ENCODE peak calls at places on chromosomes 6 and 20, in seven cellular contexts. One of them, this sample, is unnamed. For H3K4me1, the result is how much of the 10 kb centered on the place peaks cover.

GRCh38 chr20:24477831-24478547 is 8.6 kb downstream of the SYNDIG1 start:
- DNase-seq in GM23338: no peak
- DNase-seq in Panc1: no peak
- DNase-seq in HCT116: no peak
- DNase-seq in transverse colon: no peak
- DNase-seq in suprapubic skin: no peak
- DNase-seq in endothelial cell of umbilical vein: no peak
- DNase-seq in this sample: no peak

GRCh38 chr20:6265204-6265904 is 142.5 kb upstream of the FERMT1 start:
- DNase-seq in endothelial cell of umbilical vein: peak
- DNase-seq in GM23338: peak
- DNase-seq in suprapubic skin: no peak
- DNase-seq in transverse colon: no peak
- DNase-seq in HCT116: peak
- DNase-seq in Panc1: peak
- DNase-seq in this sample: no peak

GRCh38 chr20:54257090-54257816 is 49.4 kb downstream of the PFDN4 start:
- DNase-seq in GM23338: no peak
- DNase-seq in endothelial cell of umbilical vein: no peak
- DNase-seq in HCT116: peak
- DNase-seq in transverse colon: no peak
- DNase-seq in Panc1: no peak
- DNase-seq in suprapubic skin: no peak
- DNase-seq in this sample: no peak

GRCh38 chr6:168370310-168370991 is 50.9 kb upstream of the DACT2 start:
- DNase-seq in transverse colon: peak
- DNase-seq in suprapubic skin: peak
- DNase-seq in HCT116: peak
- DNase-seq in endothelial cell of umbilical vein: no peak
- DNase-seq in Panc1: peak
- DNase-seq in GM23338: peak
- DNase-seq in this sample: peak

GRCh38 chr6:46217671-46218131 is 46.9 kb upstream of the ENPP5 start:
- DNase-seq in GM23338: no peak
- DNase-seq in transverse colon: no peak
- DNase-seq in suprapubic skin: no peak
- DNase-seq in endothelial cell of umbilical vein: no peak
- DNase-seq in HCT116: no peak
- DNase-seq in Panc1: no peak
- DNase-seq in this sample: no peak

GRCh38 chr6:31799781-31800180 is 4.2 kb upstream of the VARS1 start:
- DNase-seq in suprapubic skin: no peak
- DNase-seq in transverse colon: no peak
- DNase-seq in HCT116: no peak
- DNase-seq in endothelial cell of umbilical vein: no peak
- DNase-seq in GM23338: no peak
- DNase-seq in Panc1: no peak
- DNase-seq in this sample: no peak

GRCh38 chr6:19838442-19839236 is 1.5 kb downstream of the ID4 start:
- DNase-seq in endothelial cell of umbilical vein: no peak
- DNase-seq in Panc1: no peak
- DNase-seq in transverse colon: peak
- DNase-seq in suprapubic skin: peak
- DNase-seq in HCT116: peak
- DNase-seq in GM23338: peak
- DNase-seq in this sample: peak

GRCh38 chr6:12301009-12301408 is 10.8 kb downstream of the EDN1 start:
- DNase-seq in suprapubic skin: no peak
- DNase-seq in GM23338: no peak
- DNase-seq in endothelial cell of umbilical vein: peak
- DNase-seq in HCT116: no peak
- DNase-seq in transverse colon: no peak
- DNase-seq in Panc1: no peak
- DNase-seq in this sample: no peak

GRCh38 chr6:70706491-70707123 is 38.9 kb downstream of the SMAP1 start:
- DNase-seq in suprapubic skin: no peak
- DNase-seq in HCT116: peak
- DNase-seq in GM23338: peak
- DNase-seq in Panc1: peak
- DNase-seq in endothelial cell of umbilical vein: peak
- DNase-seq in transverse colon: no peak
- DNase-seq in this sample: no peak

GRCh38 chr6:19662911-19663310 is 174.3 kb upstream of the ID4 start:
- DNase-seq in Panc1: no peak
- DNase-seq in HCT116: no peak
- DNase-seq in endothelial cell of umbilical vein: no peak
- DNase-seq in transverse colon: no peak
- DNase-seq in GM23338: peak
- DNase-seq in suprapubic skin: no peak
- DNase-seq in this sample: no peak

GRCh38 chr20:48265791-48266190 is 480.5 kb upstream of the SULF2 start:
- DNase-seq in endothelial cell of umbilical vein: no peak
- DNase-seq in Panc1: no peak
- DNase-seq in suprapubic skin: peak
- DNase-seq in transverse colon: no peak
- DNase-seq in HCT116: no peak
- DNase-seq in GM23338: no peak
- DNase-seq in this sample: no peak

GRCh38 chr6:103797738-103798137 is 1062.0 kb downstream of the HACE1 start:
- DNase-seq in Panc1: no peak
- DNase-seq in GM23338: peak
- DNase-seq in transverse colon: no peak
- DNase-seq in endothelial cell of umbilical vein: peak
- DNase-seq in suprapubic skin: no peak
- DNase-seq in HCT116: no peak
- DNase-seq in this sample: no peak

GRCh38 chr20:61758556-61759200 is 307.0 kb downstream of the TAF4 start:
- DNase-seq in HCT116: no peak
- DNase-seq in transverse colon: no peak
- DNase-seq in suprapubic skin: no peak
- DNase-seq in GM23338: no peak
- DNase-seq in Panc1: no peak
- DNase-seq in endothelial cell of umbilical vein: no peak
- DNase-seq in this sample: no peak

GRCh38 chr6:123091091-123091895 is 95.3 kb downstream of the CLVS2 start:
- DNase-seq in endothelial cell of umbilical vein: peak
- DNase-seq in suprapubic skin: no peak
- DNase-seq in Panc1: peak
- DNase-seq in HCT116: no peak
- DNase-seq in transverse colon: no peak
- DNase-seq in GM23338: no peak
- DNase-seq in this sample: no peak

GRCh38 chr20:51185277-51185676 is 162.4 kb upstream of the KCNG1 start:
- DNase-seq in HCT116: no peak
- DNase-seq in transverse colon: no peak
- DNase-seq in suprapubic skin: no peak
- DNase-seq in Panc1: no peak
- DNase-seq in endothelial cell of umbilical vein: no peak
- DNase-seq in GM23338: no peak
- DNase-seq in this sample: no peak

GRCh38 chr6:143164565-143165105 is 103.9 kb downstream of the AIG1 start:
- DNase-seq in HCT116: no peak
- DNase-seq in GM23338: no peak
- DNase-seq in suprapubic skin: no peak
- DNase-seq in endothelial cell of umbilical vein: peak
- DNase-seq in transverse colon: no peak
- DNase-seq in Panc1: no peak
- DNase-seq in this sample: no peak

GRCh38 chr20:37856932-37857660 is 45.8 kb upstream of the VSTM2L start:
- DNase-seq in Panc1: no peak
- DNase-seq in transverse colon: no peak
- DNase-seq in GM23338: no peak
- DNase-seq in endothelial cell of umbilical vein: no peak
- DNase-seq in suprapubic skin: no peak
- DNase-seq in HCT116: no peak
- DNase-seq in this sample: no peak

GRCh38 chr20:39112196-39112743 is 150.1 kb downstream of the DHX35 start:
- DNase-seq in suprapubic skin: no peak
- DNase-seq in transverse colon: peak
- DNase-seq in GM23338: peak
- DNase-seq in endothelial cell of umbilical vein: peak
- DNase-seq in HCT116: peak
- DNase-seq in Panc1: no peak
- DNase-seq in this sample: no peak

GRCh38 chr6:92329416-92329815 is 1089.9 kb downstream of the EPHA7 start:
- DNase-seq in Panc1: no peak
- DNase-seq in transverse colon: no peak
- DNase-seq in HCT116: no peak
- DNase-seq in GM23338: no peak
- DNase-seq in suprapubic skin: no peak
- DNase-seq in endothelial cell of umbilical vein: peak
- DNase-seq in this sample: no peak

GRCh38 chr6:11459002-11459658 is 78.4 kb upstream of the TMEM170B start:
- DNase-seq in Panc1: no peak
- DNase-seq in endothelial cell of umbilical vein: no peak
- DNase-seq in suprapubic skin: no peak
- DNase-seq in HCT116: no peak
- DNase-seq in GM23338: no peak
- DNase-seq in transverse colon: no peak
- DNase-seq in this sample: no peak

GRCh38 chr6:134146268-134147032 is 94.0 kb upstream of the SLC2A12 start:
- DNase-seq in Panc1: no peak
- DNase-seq in endothelial cell of umbilical vein: no peak
- DNase-seq in transverse colon: no peak
- DNase-seq in suprapubic skin: no peak
- DNase-seq in HCT116: no peak
- DNase-seq in GM23338: no peak
- DNase-seq in this sample: no peak

GRCh38 chr6:139164001-139164400 is 29.1 kb downstream of the HECA start:
- DNase-seq in GM23338: peak
- DNase-seq in HCT116: no peak
- DNase-seq in Panc1: no peak
- DNase-seq in transverse colon: no peak
- DNase-seq in endothelial cell of umbilical vein: no peak
- DNase-seq in suprapubic skin: no peak
- DNase-seq in this sample: no peak
- H3K4me1 ChIP-seq in GM23338: under half
- H3K4me1 ChIP-seq in HCT116: under half
- H3K4me1 ChIP-seq in Panc1: under half
- H3K4me1 ChIP-seq in transverse colon: under half
- H3K4me1 ChIP-seq in endothelial cell of umbilical vein: under half
- H3K4me1 ChIP-seq in suprapubic skin: under half
- H3K4me1 ChIP-seq in this sample: under half

GRCh38 chr20:59004763-59005522 is 2.1 kb downstream of the CTSZ start:
- DNase-seq in Panc1: no peak
- DNase-seq in endothelial cell of umbilical vein: peak
- DNase-seq in GM23338: no peak
- DNase-seq in transverse colon: peak
- DNase-seq in suprapubic skin: no peak
- DNase-seq in HCT116: no peak
- DNase-seq in this sample: peak
- TF ChIP-seq POLR2AphosphoS5 in Panc1: no peak
- TF ChIP-seq POLR2AphosphoS5 in endothelial cell of umbilical vein: no peak
- TF ChIP-seq POLR2AphosphoS5 in GM23338: no peak
- TF ChIP-seq POLR2AphosphoS5 in transverse colon: no peak
- TF ChIP-seq POLR2AphosphoS5 in suprapubic skin: no peak
- TF ChIP-seq POLR2AphosphoS5 in HCT116: no peak
- TF ChIP-seq POLR2AphosphoS5 in this sample: no peak

GRCh38 chr6:163744256-163744925 is 329.9 kb downstream of the QKI start:
- DNase-seq in HCT116: no peak
- DNase-seq in GM23338: no peak
- DNase-seq in transverse colon: no peak
- DNase-seq in suprapubic skin: no peak
- DNase-seq in Panc1: no peak
- DNase-seq in endothelial cell of umbilical vein: no peak
- DNase-seq in this sample: no peak

GRCh38 chr6:163748886-163749285 is 334.4 kb downstream of the QKI start:
- DNase-seq in HCT116: no peak
- DNase-seq in transverse colon: no peak
- DNase-seq in endothelial cell of umbilical vein: no peak
- DNase-seq in GM23338: no peak
- DNase-seq in suprapubic skin: no peak
- DNase-seq in Panc1: no peak
- DNase-seq in this sample: no peak

GRCh38 chr6:163748036-163748435 is 333.5 kb downstream of the QKI start:
- DNase-seq in HCT116: no peak
- DNase-seq in Panc1: no peak
- DNase-seq in transverse colon: no peak
- DNase-seq in GM23338: no peak
- DNase-seq in endothelial cell of umbilical vein: no peak
- DNase-seq in suprapubic skin: no peak
- DNase-seq in this sample: no peak

GRCh38 chr6:163743796-163744195 is 329.3 kb downstream of the QKI start:
- DNase-seq in GM23338: no peak
- DNase-seq in transverse colon: no peak
- DNase-seq in suprapubic skin: no peak
- DNase-seq in Panc1: no peak
- DNase-seq in endothelial cell of umbilical vein: no peak
- DNase-seq in HCT116: no peak
- DNase-seq in this sample: no peak

DNA sequence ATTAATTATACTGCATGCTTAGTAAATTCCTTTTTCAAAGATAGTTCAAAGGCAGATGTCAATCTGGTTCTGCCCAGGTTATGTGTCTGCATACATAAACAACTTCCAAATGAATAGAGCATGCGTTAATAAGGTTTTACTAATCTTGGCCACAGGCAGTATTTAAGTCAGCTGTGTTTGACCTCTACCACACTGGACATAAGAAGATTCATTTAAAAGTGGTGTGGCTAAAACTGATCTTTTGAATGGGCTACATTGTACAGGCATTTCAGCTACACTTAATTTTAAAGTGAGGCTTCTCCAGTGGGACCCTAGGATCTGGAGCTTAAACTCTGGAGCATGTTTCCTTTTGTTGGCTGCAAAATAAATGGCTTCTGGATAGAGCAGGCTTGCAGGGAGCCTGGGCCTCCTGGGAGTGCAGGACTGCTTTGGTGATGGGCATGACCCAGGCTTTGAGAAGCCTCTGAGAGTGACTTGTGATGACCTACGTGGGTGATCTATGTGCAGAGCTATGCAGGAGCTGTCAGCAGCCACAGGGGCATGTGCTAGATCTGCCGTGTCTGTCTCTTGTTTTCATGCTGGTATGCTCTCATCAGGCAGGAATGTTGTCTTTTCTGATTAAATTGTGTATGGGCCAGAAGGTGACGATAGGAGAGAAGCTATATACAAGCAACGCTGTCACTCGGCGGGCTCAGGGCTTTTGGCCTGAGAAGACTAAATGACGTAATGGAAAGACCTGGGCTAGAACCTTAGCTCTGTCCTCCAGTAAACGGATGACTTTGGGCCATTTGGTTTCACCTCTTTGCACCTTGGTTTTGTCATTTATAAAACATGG is 331.3 kb downstream of the QKI start:
- DNase-seq in HCT116: no peak
- DNase-seq in transverse colon: no peak
- DNase-seq in GM23338: no peak
- DNase-seq in suprapubic skin: no peak
- DNase-seq in Panc1: peak
- DNase-seq in endothelial cell of umbilical vein: peak
- DNase-seq in this sample: no peak
- H3K27ac ChIP-seq in HCT116: no peak
- H3K27ac ChIP-seq in transverse colon: no peak
- H3K27ac ChIP-seq in GM23338: no peak
- H3K27ac ChIP-seq in suprapubic skin: no peak
- H3K27ac ChIP-seq in Panc1: no peak
- H3K27ac ChIP-seq in endothelial cell of umbilical vein: no peak
- H3K27ac ChIP-seq in this sample: no peak

DNA sequence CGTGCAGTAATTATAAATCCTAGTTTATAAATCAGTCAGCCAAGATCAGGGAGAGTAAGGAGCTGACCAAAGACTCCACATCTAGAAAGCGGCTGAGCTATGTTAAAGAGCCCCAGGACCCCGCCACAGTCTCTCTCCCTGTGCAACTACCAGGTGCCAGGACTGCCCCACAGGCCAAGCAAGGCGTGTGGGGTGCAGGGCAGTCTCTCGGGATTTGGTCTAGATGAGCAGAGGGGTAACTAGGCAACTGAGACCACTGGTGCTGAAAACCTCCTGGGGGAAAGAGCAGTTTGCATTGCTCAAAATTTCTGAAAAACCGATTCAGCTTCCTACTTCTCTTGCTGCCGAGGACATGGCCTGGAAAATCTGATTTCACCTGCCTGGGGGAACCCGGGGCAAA is 10.4 kb downstream of the PMEPA1 start:
- DNase-seq in HCT116: no peak
- DNase-seq in GM23338: no peak
- DNase-seq in Panc1: no peak
- DNase-seq in suprapubic skin: no peak
- DNase-seq in endothelial cell of umbilical vein: no peak
- DNase-seq in transverse colon: no peak
- DNase-seq in this sample: no peak
- H3K4me1 ChIP-seq in HCT116: under half
- H3K4me1 ChIP-seq in GM23338: under half
- H3K4me1 ChIP-seq in Panc1: half or more
- H3K4me1 ChIP-seq in suprapubic skin: under half
- H3K4me1 ChIP-seq in endothelial cell of umbilical vein: under half
- H3K4me1 ChIP-seq in transverse colon: under half
- H3K4me1 ChIP-seq in this sample: under half

This sample was measured in breast epithelium.